ENCODE peak calls at places on chromosomes 11 and 22, in six cellular contexts. V, H, O, G, M and A are unnamed samples.

GRCh38 chr11:75371930-75372876 is 20.7 kb upstream of the ARRB1 start:
- DNase-seq in O (no peak), H (no peak), M (no peak), V (no peak), G (peak; percentile 96), A (no peak)

GRCh38 chr11:130369713-130370112 is 55.0 kb upstream of the ZBTB44 start:
- DNase-seq in H (no peak), M (no peak), V (no peak), O (no peak), G (no peak), A (no peak)

GRCh38 chr11:130606181-130606580 is 157.7 kb downstream of the ADAMTS15 start:
- DNase-seq in V (no peak), O (no peak), M (no peak), H (no peak), G (no peak), A (no peak)

GRCh38 chr11:68039526-68040086 is 781 bp downstream of the TCIRG1 start:
- DNase-seq in V (no peak), M (peak; percentile 52), O (no peak), G (no peak), H (peak; percentile 67), A (no peak)

GRCh38 chr11:111635706-111636045 is 33.4 kb downstream of the SIK2 start:
- DNase-seq in V (no peak), G (no peak), H (no peak), O (no peak), M (peak; percentile 19), A (peak; percentile 48)

GRCh38 chr11:27700351-27701261 is at the start of gene BDNF:
- DNase-seq in H (peak; percentile 65), M (no peak), O (no peak), G (peak; percentile 67), V (no peak), A (peak; percentile 13)

GRCh38 chr11:73446766-73447165 is 70.6 kb downstream of the RELT start:
- DNase-seq in V (no peak), H (no peak), G (no peak), O (no peak), M (no peak), A (no peak)

GRCh38 chr11:44726278-44727113 is at the start of gene TSPAN18:
- DNase-seq in H (no peak), M (peak; percentile 49), G (no peak), V (no peak), O (no peak), A (peak; percentile 40)

GRCh38 chr11:1744137-1744878 is 6.1 kb downstream of the IFITM10 start:
- DNase-seq in H (peak; percentile 62), O (no peak), M (no peak), V (no peak), G (no peak), A (no peak)

GRCh38 chr11:64036081-64037026 is 623 bp downstream of the FLRT1 start:
- DNase-seq in V (no peak), O (no peak), H (no peak), M (no peak), G (no peak), A (peak; percentile 70)

GRCh38 chr11:64322925-64323260 is 5.0 kb downstream of the PRDX5 start:
- DNase-seq in V (no peak), G (no peak), M (peak; percentile 42), H (no peak), O (no peak), A (no peak)

GRCh38 chr22:37224757-37225420 is 12.6 kb upstream of the SSTR3 start:
- DNase-seq in H (no peak), G (peak; percentile 25), M (no peak), V (no peak), O (no peak), A (no peak)

GRCh38 chr22:37225481-37225880 is 13.2 kb upstream of the SSTR3 start:
- DNase-seq in M (no peak), O (no peak), G (peak; percentile 20), H (no peak), V (no peak), A (no peak)

GRCh38 chr22:37226514-37226913 is 14.2 kb upstream of the SSTR3 start:
- DNase-seq in O (no peak), M (no peak), H (no peak), V (no peak), G (no peak), A (no peak)

GRCh38 chr22:37223965-37224551 is 11.8 kb upstream of the SSTR3 start:
- DNase-seq in G (no peak), H (no peak), O (no peak), V (no peak), M (no peak), A (no peak)

DNA sequence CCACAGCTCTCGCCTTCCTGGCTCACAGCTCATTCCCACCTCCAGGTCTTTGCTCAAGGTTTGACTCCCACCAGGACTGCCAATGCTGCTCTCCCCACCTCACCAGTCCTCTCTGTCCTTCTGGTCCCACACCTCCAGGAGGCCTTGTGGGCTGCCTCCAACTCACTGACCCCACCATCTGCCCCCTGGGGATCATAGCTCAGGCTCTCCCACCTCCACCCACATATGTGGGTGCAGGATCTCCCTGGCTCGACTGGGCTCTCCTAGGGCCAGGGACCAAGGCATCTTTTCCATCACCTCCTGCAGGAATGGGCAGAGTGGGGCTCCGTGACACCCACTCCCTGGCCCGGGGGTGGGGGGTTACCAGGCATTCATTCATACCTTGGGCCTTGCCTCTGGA is 13.8 kb upstream of the SSTR3 start:
- DNase-seq in V (no peak), G (no peak), H (no peak), M (no peak), O (no peak), A (no peak)
- H3K4me1 ChIP-seq in V (peaks cover 93% of the 10 kb centered on the region), G (peaks cover 26% of the 10 kb centered on the region), H (peaks cover 21% of the 10 kb centered on the region), M (peaks cover 17% of the 10 kb centered on the region), O (peaks cover 24% of the 10 kb centered on the region), A (no peaks in the 10 kb centered on the region)

GRCh38 chr11:12180257-12181205 is 70.1 kb downstream of the MICAL2 start:
- DNase-seq in G (no peak), O (no peak), M (no peak), H (no peak), V (no peak), A (peak; percentile 82)

GRCh38 chr11:12179521-12179920 is 69.1 kb downstream of the MICAL2 start:
- DNase-seq in H (peak; percentile 12), O (no peak), G (no peak), V (no peak), M (no peak), A (peak; percentile 97)

GRCh38 chr11:12175694-12176241 is 65.4 kb downstream of the MICAL2 start:
- DNase-seq in O (peak; percentile 81), G (peak; percentile 77), H (peak; percentile 9), V (no peak), M (no peak), A (no peak)

GRCh38 chr11:12179019-12179418 is 68.6 kb downstream of the MICAL2 start:
- DNase-seq in H (peak; percentile 80), M (no peak), G (no peak), V (no peak), O (no peak), A (peak; percentile 46)

DNA sequence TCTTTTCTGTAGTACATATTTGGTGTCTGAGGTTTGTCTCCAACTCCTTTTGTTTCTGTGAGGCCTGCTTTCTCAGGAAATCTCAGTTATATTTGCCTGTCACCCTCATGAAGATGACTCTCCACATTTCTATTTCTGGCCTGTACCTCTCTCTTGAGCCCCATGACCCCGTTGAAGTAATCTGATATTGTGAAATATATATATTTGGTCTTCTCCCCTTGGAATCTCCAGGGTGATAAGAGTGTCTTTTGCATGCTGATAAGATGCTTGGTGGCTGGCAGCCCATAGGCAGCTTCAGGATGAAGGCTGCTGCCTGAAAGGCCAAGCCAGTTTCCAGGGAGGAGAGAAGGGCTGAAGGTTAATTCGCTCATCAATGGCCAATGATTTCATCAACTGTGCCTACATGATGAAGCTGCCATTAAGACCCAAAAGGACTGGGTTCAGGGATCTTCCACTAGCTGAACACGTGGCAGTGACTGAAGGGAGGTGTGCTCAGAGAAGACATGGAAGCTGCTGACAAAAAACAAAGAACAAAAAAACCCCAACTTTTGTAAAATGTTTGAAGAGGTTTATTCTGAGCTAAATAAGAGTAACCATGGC is 67.4 kb downstream of the MICAL2 start:
- DNase-seq in G (peak; percentile 21), M (no peak), O (no peak), H (peak; percentile 64), V (no peak), A (no peak)
- H3K27ac ChIP-seq in G (peak overlapping the region; percentile 83), M (no peak overlapping the region), O (no peak overlapping the region), H (peak overlapping the region; percentile 63), V (no peak overlapping the region), A (no peak overlapping the region)

GRCh38 chr22:18927573-18927972 is 8.5 kb downstream of the PRODH start:
- DNase-seq in O (no peak), H (no peak), M (no peak), G (no peak), V (no peak), A (no peak)
- H3K4me1 ChIP-seq in O (no peaks in the 10 kb centered on the region), H (no peaks in the 10 kb centered on the region), M (no peaks in the 10 kb centered on the region), G (no peaks in the 10 kb centered on the region), V (no peaks in the 10 kb centered on the region), A (no peaks in the 10 kb centered on the region)

DNA sequence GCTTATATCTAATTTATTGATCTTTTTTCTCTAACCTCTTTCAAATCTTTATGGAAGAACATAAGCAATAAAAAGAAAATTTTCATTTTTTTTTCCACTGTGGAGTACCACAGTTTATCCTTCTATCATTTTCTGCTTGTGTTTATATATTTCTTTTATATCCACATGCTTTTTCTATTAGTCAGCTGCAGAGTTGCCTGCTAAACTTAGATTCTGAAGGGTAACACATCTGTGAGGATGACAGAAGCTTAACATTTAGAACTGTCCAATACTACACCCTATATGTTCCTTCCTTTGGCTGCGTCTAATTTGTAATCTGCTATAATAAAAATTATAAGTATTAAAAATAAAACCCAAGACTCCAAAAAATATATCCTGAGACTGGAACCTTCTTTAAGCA is 20.8 kb downstream of the CCDC90B start:
- DNase-seq in G (no peak), O (no peak), V (no peak), M (no peak), H (no peak), A (no peak)
- H3K27ac ChIP-seq in G (no peak overlapping the region), O (no peak overlapping the region), V (no peak overlapping the region), M (no peak overlapping the region), H (no peak overlapping the region), A (no peak overlapping the region)

GRCh38 chr11:61711493-61711892 is 31.3 kb downstream of the DAGLA start:
- DNase-seq in V (no peak), O (no peak), H (no peak), G (no peak), M (no peak), A (no peak)

GRCh38 chr11:61711037-61711436 is 30.8 kb downstream of the DAGLA start:
- DNase-seq in M (no peak), V (no peak), O (no peak), H (no peak), G (no peak), A (no peak)

GRCh38 chr11:61707574-61707973 is 27.4 kb downstream of the DAGLA start:
- DNase-seq in V (no peak), M (no peak), H (no peak), O (no peak), G (no peak), A (no peak)

GRCh38 chr11:61709572-61709971 is 29.4 kb downstream of the DAGLA start:
- DNase-seq in G (no peak), H (no peak), O (no peak), V (no peak), M (no peak), A (no peak)

DNA sequence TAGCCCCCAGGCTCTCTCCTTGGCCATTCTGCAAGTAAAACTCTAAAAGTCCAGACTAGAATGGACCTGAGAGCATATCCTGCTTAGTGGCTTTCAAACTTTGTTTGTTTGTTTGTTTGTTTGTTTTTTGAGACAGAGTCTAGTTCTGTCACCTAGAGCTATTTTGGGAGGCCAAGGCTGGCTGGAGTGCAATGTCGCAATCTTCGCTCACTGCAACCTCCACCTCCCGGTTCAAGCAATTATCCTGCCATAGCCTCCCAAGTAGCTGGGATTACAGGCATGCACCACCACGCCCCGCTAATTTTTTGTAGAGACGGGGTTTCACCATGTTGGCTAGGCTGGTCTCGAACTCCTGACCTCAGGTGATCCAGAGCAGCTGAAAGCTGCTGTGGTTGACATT is 28.9 kb downstream of the DAGLA start:
- DNase-seq in V (no peak), O (no peak), G (no peak), H (no peak), M (no peak), A (no peak)
- H3K4me1 ChIP-seq in V (no peaks in the 10 kb centered on the region), O (peaks cover 2% of the 10 kb centered on the region), G (no peaks in the 10 kb centered on the region), H (no peaks in the 10 kb centered on the region), M (no peaks in the 10 kb centered on the region), A (no peaks in the 10 kb centered on the region)